ENCODE peak calls at places on chromosome 19, in four cellular contexts. U, I, Y and X are unnamed samples.

GRCh38 chr19:12784871-12785430 is 6.3 kb upstream of the JUNB start:
- DNase-seq in U (no peak), I (no peak), Y (no peak), X (no peak)

GRCh38 chr19:1587872-1588271 is 4.8 kb downstream of the MBD3 start:
- DNase-seq in U (no peak), I (no peak), Y (no peak), X (no peak)

GRCh38 chr19:42596391-42597071 is 1.8 kb upstream of the CEACAM8 start:
- DNase-seq in U (peak; percentile 82), I (no peak), Y (peak; percentile 34), X (peak; percentile 16)

GRCh38 chr19:46408611-46409039 is 4.7 kb downstream of the CCDC8 start:
- DNase-seq in U (no peak), I (peak; percentile 84), Y (peak; percentile 71), X (no peak)

GRCh38 chr19:23770672-23771250 is 12.1 kb upstream of the ZNF681 start:
- DNase-seq in U (no peak), I (no peak), Y (no peak), X (no peak)

GRCh38 chr19:1189419-1189818 is 15.4 kb upstream of the SBNO2 start:
- DNase-seq in U (no peak), I (no peak), Y (no peak), X (no peak)

GRCh38 chr19:45805719-45806118 is 9.4 kb downstream of the RSPH6A start:
- DNase-seq in U (no peak), I (no peak), Y (no peak), X (no peak)

GRCh38 chr19:4057913-4058695 is 8.6 kb downstream of the ZBTB7A start:
- DNase-seq in U (no peak), I (peak; percentile 92), Y (peak; percentile 94), X (no peak)

GRCh38 chr19:52492201-52492960 is 35.1 kb upstream of the ZNF808 start:
- DNase-seq in U (peak; percentile 94), I (no peak), Y (no peak), X (no peak)

GRCh38 chr19:34382471-34382870 is 17.5 kb downstream of the GPI start:
- DNase-seq in U (no peak), I (no peak), Y (no peak), X (no peak)

GRCh38 chr19:42420055-42420544 is 7.1 kb downstream of the LIPE start:
- DNase-seq in U (peak; percentile 75), I (no peak), Y (no peak), X (no peak)

GRCh38 chr19:16015805-16016173 is 60.5 kb upstream of the TPM4 start:
- DNase-seq in U (no peak), I (no peak), Y (no peak), X (no peak)

DNA sequence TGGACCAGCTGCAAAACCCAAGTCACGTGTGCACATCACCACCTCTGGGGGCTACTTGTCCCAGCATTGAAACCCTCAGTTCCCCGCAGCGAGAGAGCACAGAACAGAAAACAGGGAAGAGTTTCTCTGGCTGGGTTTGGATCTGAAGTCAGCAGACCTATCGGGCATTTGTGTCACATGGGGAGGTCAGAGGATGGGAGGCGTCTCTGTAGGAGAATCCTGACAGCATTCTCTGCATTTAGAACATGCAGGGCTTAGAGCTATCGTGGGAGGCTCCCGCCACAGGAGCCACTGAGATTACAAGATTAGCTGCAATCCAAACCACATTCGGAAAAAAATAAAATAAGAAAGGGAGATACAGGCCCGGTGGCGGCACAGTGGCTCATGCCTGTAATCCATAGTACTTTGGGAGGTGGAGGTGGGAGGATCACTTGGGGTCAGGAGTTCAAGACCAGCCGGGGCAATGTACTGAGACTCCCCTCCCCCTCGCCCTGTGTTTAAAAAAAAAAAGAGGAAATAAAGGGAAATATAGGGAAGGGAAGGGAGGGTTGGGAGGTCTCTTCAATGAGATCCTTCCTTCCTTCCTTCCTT is 2.9 kb upstream of the TLE6 start:
- DNase-seq in U (no peak), I (peak; percentile 81), Y (no peak), X (no peak)
- H3K4me1 ChIP-seq in U (peaks cover 8% of the 10 kb centered on the region), I (peaks cover 37% of the 10 kb centered on the region), Y (peaks cover 17% of the 10 kb centered on the region), X (peaks cover 3% of the 10 kb centered on the region)

GRCh38 chr19:17424743-17425365 is 5.0 kb downstream of the MVB12A start:
- DNase-seq in U (peak; percentile 91), I (no peak), Y (peak; percentile 34), X (no peak)
- H3K4me3 ChIP-seq in U (peak overlapping the region; percentile 63), I (no peak overlapping the region), Y (no peak overlapping the region), X (peak overlapping the region; percentile 18)

DNA sequence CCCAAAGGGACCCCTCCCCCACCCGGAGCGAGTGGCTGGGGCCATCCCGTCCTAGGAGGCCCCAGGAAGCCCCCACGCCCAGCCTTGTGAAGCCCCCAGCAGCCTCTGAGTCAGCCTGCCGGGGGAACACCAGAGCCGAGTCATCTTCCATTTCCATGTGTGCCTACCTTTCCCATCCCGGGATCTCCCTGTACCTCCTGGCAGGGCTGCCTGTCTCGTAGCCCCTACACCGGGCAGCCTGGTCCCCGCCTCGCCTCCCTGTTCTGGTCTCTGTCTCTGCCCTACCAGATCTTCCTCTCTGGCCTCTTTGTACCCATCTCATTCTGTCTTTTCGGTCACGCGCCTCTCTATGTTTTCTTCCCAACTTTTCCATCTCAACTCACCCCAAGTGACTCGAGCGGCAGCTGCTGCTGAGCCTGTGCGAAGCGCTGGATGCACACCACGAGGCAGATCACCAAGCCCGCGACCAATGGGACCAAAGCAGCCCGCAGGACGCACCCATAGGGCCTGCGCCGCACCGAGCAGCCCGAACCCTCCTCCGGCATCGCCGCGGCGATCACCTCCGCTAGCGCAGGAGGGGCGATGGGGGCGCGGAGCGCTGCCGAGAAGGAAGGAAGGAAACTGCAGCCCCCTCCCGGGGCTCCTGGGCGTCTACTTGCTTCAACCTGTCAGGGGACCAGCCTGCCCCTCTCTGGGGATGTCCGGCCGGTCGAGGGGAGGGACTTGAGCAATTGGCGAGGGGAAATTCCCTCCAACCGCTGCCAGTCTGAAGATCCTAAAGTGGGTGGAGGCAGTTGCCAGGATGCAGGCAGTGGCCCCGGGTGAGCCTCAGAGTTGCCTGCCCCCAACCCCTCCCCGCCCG is at the start of gene CD70:
- DNase-seq in U (peak; percentile 79), I (no peak), Y (peak; percentile 29), X (no peak)
- H3K4me1 ChIP-seq in U (no peaks in the 10 kb centered on the region), I (no peaks in the 10 kb centered on the region), Y (no peaks in the 10 kb centered on the region), X (peaks cover 3% of the 10 kb centered on the region)

GRCh38 chr19:57720878-57721277 is 6.5 kb downstream of the ZNF671 start:
- DNase-seq in U (peak; percentile 32), I (no peak), Y (no peak), X (no peak)

GRCh38 chr19:57719424-57719823 is 8.0 kb downstream of the ZNF671 start:
- DNase-seq in U (peak; percentile 14), I (no peak), Y (no peak), X (no peak)

GRCh38 chr19:57719901-57720519 is 7.4 kb downstream of the ZNF671 start:
- DNase-seq in U (peak; percentile 44), I (no peak), Y (no peak), X (no peak)
- H3K4me3 ChIP-seq in U (no peak overlapping the region), I (no peak overlapping the region), Y (no peak overlapping the region), X (no peak overlapping the region)

GRCh38 chr19:7869453-7869909 is 4.7 kb downstream of the PRR36 start:
- DNase-seq in U (peak; percentile 98), I (no peak), Y (peak; percentile 49), X (no peak)

GRCh38 chr19:7871280-7871529 is 3.0 kb downstream of the PRR36 start:
- DNase-seq in U (no peak), I (no peak), Y (no peak), X (no peak)

GRCh38 chr19:7869910-7870511 is 4.2 kb downstream of the PRR36 start:
- DNase-seq in U (peak; percentile 85), I (no peak), Y (peak; percentile 55), X (no peak)

GRCh38 chr19:7871530-7872305 is 2.5 kb downstream of the PRR36 start:
- DNase-seq in U (peak; percentile 100), I (peak; percentile 85), Y (peak; percentile 80), X (no peak)

GRCh38 chr19:7870571-7871279 is 3.5 kb downstream of the PRR36 start:
- DNase-seq in U (peak; percentile 87), I (no peak), Y (peak; percentile 56), X (no peak)
- H3K4me1 ChIP-seq in U (peaks cover 20% of the 10 kb centered on the region), I (peaks cover 34% of the 10 kb centered on the region), Y (peaks cover 8% of the 10 kb centered on the region), X (peaks cover 8% of the 10 kb centered on the region)

GRCh38 chr19:18895828-18896341 is at the start of gene CERS1:
- DNase-seq in U (peak; percentile 75), I (no peak), Y (no peak), X (no peak)
- H3K4me3 ChIP-seq in U (peak within 1 kb of the TSS; percentile 79), I (peak within 1 kb of the TSS; percentile 43), Y (peak within 1 kb of the TSS; percentile 66), X (peak within 1 kb of the TSS; percentile 64)

DNA sequence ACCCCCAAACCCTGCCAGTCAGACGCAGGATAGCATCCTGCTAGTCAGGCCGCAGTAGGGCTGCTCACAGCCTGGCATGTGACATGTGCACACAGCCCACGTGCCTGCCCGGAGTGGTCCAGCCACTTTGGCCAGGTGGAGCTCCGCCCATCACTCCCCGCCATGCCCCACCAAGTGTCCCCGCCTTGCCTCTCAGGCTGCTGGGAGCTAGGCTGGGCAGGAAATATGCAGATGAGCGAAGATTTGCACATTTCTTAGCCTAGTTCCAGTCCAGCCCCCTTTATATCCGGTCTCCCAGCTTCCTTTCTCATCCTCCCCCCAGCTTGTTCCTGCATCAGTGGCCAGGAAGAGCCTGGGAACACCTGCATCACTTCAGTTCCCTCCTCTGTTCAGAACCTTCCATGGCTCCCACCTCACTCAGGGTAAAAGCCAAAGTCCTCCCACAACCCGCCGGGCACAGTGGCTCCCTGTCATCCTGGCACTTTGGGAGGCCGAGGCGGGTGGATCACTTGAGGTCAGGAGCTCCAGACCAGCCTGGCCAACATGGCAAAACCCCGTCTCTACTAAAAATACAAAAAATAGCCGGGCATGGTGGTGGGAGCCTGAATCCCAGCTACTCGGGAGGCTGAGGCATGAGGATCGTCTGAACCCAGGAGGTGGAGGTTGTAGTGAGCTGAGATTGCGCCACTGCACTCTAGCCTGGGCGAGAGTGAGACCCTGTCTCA is 2.3 kb upstream of the DOCK6 start:
- DNase-seq in U (peak; percentile 63), I (no peak), Y (no peak), X (no peak)
- H3K4me1 ChIP-seq in U (peaks cover 3% of the 10 kb centered on the region), I (peaks cover 4% of the 10 kb centered on the region), Y (no peaks in the 10 kb centered on the region), X (peaks cover 2% of the 10 kb centered on the region)

GRCh38 chr19:2978467-2978767 is 1.1 kb downstream of the TLE6 start:
- DNase-seq in U (no peak), I (no peak), Y (no peak), X (no peak)
- H3K4me3 ChIP-seq in U (no peak overlapping the region), I (no peak overlapping the region), Y (no peak overlapping the region), X (no peak overlapping the region)